ENCODE peak calls at places on chromosomes 3 and 15, in six cellular contexts. C is mammary epithelial cell, J is GM23338, M is K562, O is PC-9, U is fibroblast of lung. T is an unnamed sample.

GRCh38 chr15:62896969-62897486 is 145.5 kb upstream of the TPM1 start:
- DNase-seq in C (peak; percentile 98), J (no peak), M (peak; percentile 64), O (peak; percentile 93), U (peak; percentile 99), T (peak; percentile 97)

GRCh38 chr3:148970311-148970710 is 21.0 kb upstream of the GYG1 start:
- DNase-seq in C (no peak), J (no peak), M (no peak), O (no peak), U (no peak), T (no peak)

GRCh38 chr15:43184407-43185160 is 619 bp upstream of the CCNDBP1 start:
- DNase-seq in C (no peak), J (no peak), M (peak; percentile 37), O (no peak), U (no peak), T (no peak)

GRCh38 chr3:157201648-157202278 is 41.8 kb upstream of the CCNL1 start:
- DNase-seq in C (peak; percentile 28), J (peak; percentile 81), M (peak; percentile 55), O (peak; percentile 68), U (peak; percentile 58), T (peak; percentile 70)

GRCh38 chr3:56467801-56468183 is 475 bp downstream of the ERC2 start:
- DNase-seq in C (no peak), J (peak; percentile 53), M (no peak), O (no peak), U (no peak), T (no peak)

GRCh38 chr15:65326844-65327243 is 22.4 kb downstream of the RNU5B-1 start:
- DNase-seq in C (no peak), J (no peak), M (no peak), O (no peak), U (no peak), T (no peak)

GRCh38 chr3:129005526-129006303 is 4.6 kb downstream of the EFCC1 start:
- DNase-seq in C (no peak), J (no peak), M (no peak), O (no peak), U (peak; percentile 18), T (no peak)

GRCh38 chr3:86954751-86955150 is 36.2 kb downstream of the VGLL3 start:
- DNase-seq in C (no peak), J (no peak), M (no peak), O (no peak), U (peak; percentile 65), T (no peak)

GRCh38 chr3:156382458-156383346 is 172.2 kb downstream of the SSR3 start:
- DNase-seq in C (peak; percentile 20), J (peak; percentile 77), M (peak; percentile 61), O (no peak), U (no peak), T (peak; percentile 76)

GRCh38 chr15:76330281-76330680 is 6.3 kb upstream of the ISL2 start:
- DNase-seq in C (peak; percentile 36), J (peak; percentile 82), M (peak; percentile 51), O (no peak), U (peak; percentile 35), T (peak; percentile 79)

GRCh38 chr15:76206325-76206976 is 104.8 kb downstream of the ETFA start:
- DNase-seq in C (no peak), J (no peak), M (no peak), O (peak; percentile 33), U (peak; percentile 67), T (peak; percentile 56)

GRCh38 chr3:127671523-127672428 is 976 bp upstream of the ABTB1 start:
- DNase-seq in C (no peak), J (peak; percentile 32), M (peak; percentile 17), O (no peak), U (peak; percentile 7), T (no peak)

GRCh38 chr3:186772281-186772885 is 11.0 kb upstream of the EIF4A2 start:
- DNase-seq in C (no peak), J (peak; percentile 30), M (no peak), O (no peak), U (no peak), T (no peak)

GRCh38 chr3:9690451-9691450 is 12.9 kb upstream of the CPNE9 start:
- DNase-seq in C (no peak), J (no peak), M (peak; percentile 67), O (no peak), U (peak; percentile 30), T (no peak)

GRCh38 chr3:42653560-42654330 is at the start of gene ZBTB47:
- DNase-seq in C (peak; percentile 16), J (peak; percentile 52), M (peak; percentile 55), O (no peak), U (peak; percentile 29), T (peak; percentile 44)

GRCh38 chr15:85708402-85708932 is 86.3 kb downstream of the KLHL25 start:
- DNase-seq in C (no peak), J (no peak), M (no peak), O (no peak), U (peak; percentile 55), T (no peak)

GRCh38 chr15:35181538-35181937 is 96.4 kb upstream of the NANOGP8 start:
- DNase-seq in C (peak; percentile 11), J (no peak), M (no peak), O (no peak), U (peak; percentile 54), T (peak; percentile 61)

GRCh38 chr15:57375827-57376694 is at the start of gene CGNL1:
- DNase-seq in C (no peak), J (peak; percentile 77), M (peak; percentile 40), O (no peak), U (peak; percentile 36), T (peak; percentile 15)

GRCh38 chr3:121736112-121736511 is 13.4 kb downstream of the GOLGB1 start:
- DNase-seq in C (peak; percentile 24), J (no peak), M (no peak), O (no peak), U (peak; percentile 77), T (no peak)

DNA sequence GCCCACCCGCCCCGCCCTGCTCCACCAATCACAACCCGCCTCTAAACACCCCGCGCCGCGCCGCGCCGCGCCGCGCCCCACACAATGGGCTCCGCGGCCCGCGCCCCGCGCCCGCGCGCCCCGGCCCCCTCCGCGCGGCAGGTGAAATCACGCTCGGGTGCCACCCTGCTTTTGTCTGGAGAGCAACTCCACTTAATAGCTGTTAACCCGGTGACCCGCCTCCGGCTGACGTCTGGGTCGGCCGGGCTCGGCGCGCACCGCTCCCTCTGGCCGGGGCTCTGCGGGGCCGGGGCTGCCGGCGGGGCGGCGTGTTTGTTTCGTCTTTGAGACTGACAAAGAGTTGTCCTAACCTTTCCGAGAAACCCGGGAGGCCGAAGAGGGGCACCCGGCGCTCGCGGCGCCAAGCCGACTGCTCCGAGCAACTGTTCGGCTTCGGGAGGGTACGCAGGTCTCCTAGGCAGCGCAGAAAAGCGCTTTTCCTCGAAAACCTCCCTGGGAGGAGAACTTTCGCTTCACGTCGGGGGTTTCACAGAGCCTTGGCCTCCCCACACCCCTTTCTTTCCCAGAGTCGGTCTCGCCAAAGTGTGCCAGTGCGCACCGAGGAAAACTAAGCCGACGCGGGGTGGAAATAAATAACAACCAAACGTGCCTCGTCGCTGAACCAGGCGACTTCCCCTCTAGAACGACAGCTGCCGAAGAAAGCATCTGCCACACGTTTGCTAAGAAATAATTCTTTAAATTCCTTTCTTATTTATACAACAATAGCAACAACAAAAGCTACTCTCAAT is 518.4 kb downstream of the FOXP1 start:
- DNase-seq in C (peak; percentile 48), J (peak; percentile 78), M (peak; percentile 71), O (no peak), U (peak; percentile 47), T (peak; percentile 48)
- TF ChIP-seq EZH2 in C (no peak), J (no peak), M (no peak), O (no peak), U (no peak), T (no peak)

DNA sequence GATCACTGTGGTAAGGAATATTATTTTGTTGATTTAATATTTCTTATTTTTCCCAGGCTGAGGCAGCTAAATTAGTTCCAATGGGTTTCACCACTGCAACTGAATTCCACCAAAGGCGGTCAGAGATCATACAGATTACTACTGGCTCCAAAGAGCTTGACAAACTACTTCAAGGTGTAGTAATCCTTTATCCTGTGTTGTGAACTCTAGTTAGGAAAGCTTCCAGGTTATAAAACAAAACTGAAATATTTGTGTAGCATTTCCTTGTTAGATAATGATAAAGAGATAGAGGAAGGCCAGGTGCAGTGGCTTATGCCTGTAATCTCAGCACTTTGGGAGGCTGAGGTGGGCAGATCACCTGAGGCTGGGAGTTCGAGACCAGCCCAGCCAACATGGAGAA is 11.1 kb downstream of the RAD51 start:
- DNase-seq in C (no peak), J (no peak), M (no peak), O (peak; percentile 80), U (no peak), T (no peak)
- H3K4me2 ChIP-seq in C (no peak overlapping the region), J (no peak overlapping the region), M (no peak overlapping the region), O (no peak overlapping the region), U (no peak overlapping the region), T (no peak overlapping the region)

GRCh38 chr3:147420361-147421183 is 11.4 kb downstream of the ZIC1 start:
- DNase-seq in C (no peak), J (no peak), M (no peak), O (no peak), U (no peak), T (no peak)
- TF ChIP-seq EZH2 in C (peak; percentile 52), J (peak; percentile 72), M (no peak), O (no peak), U (no peak), T (no peak)

GRCh38 chr15:68834356-68834755 is 13.7 kb upstream of the ANP32A start:
- DNase-seq in C (no peak), J (no peak), M (no peak), O (no peak), U (no peak), T (no peak)

GRCh38 chr15:68829068-68829467 is 8.4 kb upstream of the ANP32A start:
- DNase-seq in C (peak; percentile 6), J (peak; percentile 58), M (no peak), O (no peak), U (no peak), T (peak; percentile 25)

GRCh38 chr15:68830141-68830540 is 9.4 kb upstream of the ANP32A start:
- DNase-seq in C (no peak), J (no peak), M (no peak), O (no peak), U (no peak), T (no peak)

GRCh38 chr15:68833734-68834334 is 13.1 kb upstream of the ANP32A start:
- DNase-seq in C (no peak), J (no peak), M (no peak), O (no peak), U (no peak), T (no peak)
- H3K4me2 ChIP-seq in C (no peak overlapping the region), J (no peak overlapping the region), M (no peak overlapping the region), O (no peak overlapping the region), U (no peak overlapping the region), T (no peak overlapping the region)

DNA sequence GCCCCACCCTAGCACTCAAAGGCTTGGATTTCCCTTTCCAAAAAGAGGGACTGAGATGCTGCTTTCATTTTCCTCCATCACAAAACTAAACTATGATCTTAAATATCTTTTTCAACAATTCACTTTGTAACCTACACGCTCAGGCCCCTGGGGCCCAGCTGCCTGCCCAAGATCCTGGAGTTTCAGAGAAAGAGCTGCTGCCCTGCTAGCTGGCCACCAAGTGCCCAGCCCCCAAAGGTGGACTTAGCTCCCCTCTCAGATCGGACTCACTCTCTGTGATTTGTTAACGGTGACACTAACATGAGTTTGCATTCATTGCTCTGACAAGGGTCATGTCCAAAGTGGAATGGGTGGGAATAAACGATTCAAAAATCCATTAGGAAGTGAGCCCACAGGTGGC is 119.6 kb upstream of the SMAD3 start:
- DNase-seq in C (no peak), J (no peak), M (no peak), O (no peak), U (no peak), T (peak; percentile 23)
- TF ChIP-seq EZH2 in C (no peak), J (no peak), M (no peak), O (no peak), U (no peak), T (no peak)